ENCODE peak calls at places on chromosomes 16 and 17, in ten cellular contexts. D, R, E, U, N, W, J, M, Z and T are unnamed samples.

GRCh38 chr17:55756689-55757088 is 5.8 kb downstream of the PCTP start:
- DNase-seq in U (no peak), J (no peak), R (no peak), M (no peak), N (no peak), D (no peak), E (no peak), W (no peak), Z (no peak), T (no peak)

GRCh38 chr16:65489531-65490023 is 367.7 kb upstream of the CDH11 start:
- DNase-seq in M (no peak), E (no peak), W (peak), N (no peak), R (no peak), J (no peak), D (no peak), U (no peak), Z (no peak), T (no peak)

GRCh38 chr17:50203589-50204345 is 2.3 kb upstream of the COL1A1 start:
- DNase-seq in N (no peak), R (no peak), J (no peak), D (no peak), E (no peak), Z (no peak), U (no peak), W (peak), M (no peak), T (no peak)

GRCh38 chr17:18371455-18371854 is 6.1 kb upstream of the EVPLL start:
- DNase-seq in N (no peak), Z (no peak), E (no peak), D (peak), R (no peak), U (no peak), W (peak), J (no peak), M (no peak), T (no peak)

GRCh38 chr17:56725144-56725543 is 108.6 kb downstream of the C17orf67 start:
- DNase-seq in D (no peak), M (no peak), E (no peak), U (no peak), J (no peak), Z (no peak), W (no peak), N (no peak), R (no peak), T (no peak)

GRCh38 chr16:85798283-85798776 is 1.0 kb downstream of the EMC8 start:
- DNase-seq in N (no peak), D (no peak), U (no peak), M (no peak), J (no peak), R (no peak), Z (no peak), W (no peak), E (no peak), T (no peak)

GRCh38 chr17:33375086-33375485 is 82.0 kb upstream of the ASIC2 start:
- DNase-seq in W (no peak), N (no peak), U (no peak), R (no peak), E (no peak), M (no peak), J (no peak), D (no peak), Z (no peak), T (no peak)

GRCh38 chr17:38464723-38465419 is 36.6 kb downstream of the ARHGAP23 start:
- DNase-seq in Z (no peak), N (peak), W (peak), J (peak), M (peak), R (no peak), E (peak), U (peak), D (no peak), T (peak)

GRCh38 chr16:2194166-2194834 is 2.1 kb downstream of the CASKIN1 start:
- DNase-seq in M (no peak), J (no peak), U (no peak), N (no peak), E (peak), D (no peak), Z (no peak), R (no peak), W (peak), T (peak)

GRCh38 chr16:24685539-24686432 is 43.7 kb upstream of the TNRC6A start:
- DNase-seq in M (no peak), Z (peak), D (no peak), W (peak), U (peak), N (peak), R (no peak), J (no peak), E (peak), T (peak)

GRCh38 chr17:59840329-59840907 is 52.3 kb downstream of the TUBD1 start:
- DNase-seq in N (no peak), R (no peak), M (no peak), D (no peak), E (peak), J (no peak), W (peak), Z (no peak), U (no peak), T (no peak)

GRCh38 chr16:88923926-88924833 is 52.8 kb downstream of the CBFA2T3 start:
- DNase-seq in W (no peak), Z (no peak), D (no peak), J (no peak), U (no peak), R (no peak), M (no peak), N (no peak), E (no peak), T (no peak)